ENCODE peak calls at places on chromosomes 2 and 18, in five cellular contexts. V is lower lobe of right lung, R is brain microvascular endothelial cell, Y is colonic mucosa, M is psoas muscle. K is an unnamed sample.

GRCh38 chr2:64819774-64820688 is 166.3 kb upstream of the SERTAD2 start:
- DNase-seq in V (no peak), R (no peak), Y (no peak), M (no peak), K (peak; percentile 64)

GRCh38 chr2:202339052-202339870 is 36.9 kb upstream of the BMPR2 start:
- DNase-seq in V (no peak), R (peak; percentile 59), Y (peak; percentile 33), M (no peak), K (no peak)

GRCh38 chr18:75854174-75854573 is 426.7 kb upstream of the SMIM21 start:
- DNase-seq in V (no peak), R (no peak), Y (no peak), M (no peak), K (no peak)

GRCh38 chr2:170313636-170314348 is 135.8 kb downstream of the MYO3B start:
- DNase-seq in V (no peak), R (no peak), Y (no peak), M (no peak), K (no peak)

GRCh38 chr2:67880291-67880761 is 182.5 kb downstream of the C1D start:
- DNase-seq in V (no peak), R (peak; percentile 23), Y (no peak), M (no peak), K (no peak)

GRCh38 chr2:205585451-205586045 is 96.8 kb upstream of the NRP2 start:
- DNase-seq in V (no peak), R (no peak), Y (no peak), M (no peak), K (no peak)

GRCh38 chr18:50281295-50281971 is at the start of gene MBD1:
- DNase-seq in V (peak; percentile 98), R (peak; percentile 98), Y (peak; percentile 96), M (peak; percentile 99), K (peak; percentile 99)

GRCh38 chr2:25697559-25698341 is 24.4 kb upstream of the DTNB start:
- DNase-seq in V (no peak), R (no peak), Y (no peak), M (no peak), K (no peak)

GRCh38 chr2:225889452-225889851 is 489.9 kb downstream of the NYAP2 start:
- DNase-seq in V (no peak), R (peak; percentile 61), Y (peak; percentile 30), M (no peak), K (no peak)

GRCh38 chr2:158191076-158191566 is 89.4 kb downstream of the UPP2 start:
- DNase-seq in V (no peak), R (peak; percentile 20), Y (no peak), M (no peak), K (peak; percentile 49)

GRCh38 chr2:160351978-160352377 is 141.6 kb downstream of the RBMS1 start:
- DNase-seq in V (no peak), R (peak; percentile 50), Y (no peak), M (no peak), K (no peak)

GRCh38 chr2:233122541-233122940 is 62.4 kb downstream of the INPP5D start:
- DNase-seq in V (no peak), R (no peak), Y (no peak), M (no peak), K (no peak)

GRCh38 chr2:142130111-142131015 is 453 bp downstream of the LRP1B start:
- DNase-seq in V (peak; percentile 75), R (peak; percentile 31), Y (peak; percentile 59), M (peak; percentile 65), K (no peak)

GRCh38 chr2:127085260-127085666 is 21.7 kb downstream of the BIN1 start:
- DNase-seq in V (peak; percentile 83), R (no peak), Y (no peak), M (peak; percentile 60), K (no peak)

GRCh38 chr2:17482651-17483050 is 35.6 kb downstream of the RAD51AP2 start:
- DNase-seq in V (no peak), R (peak; percentile 12), Y (no peak), M (no peak), K (no peak)

GRCh38 chr18:59308201-59309014 is 10.0 kb downstream of the CPLX4 start:
- DNase-seq in V (peak; percentile 80), R (peak; percentile 28), Y (peak; percentile 71), M (peak; percentile 84), K (peak; percentile 54)

GRCh38 chr2:85723707-85724360 is 29.7 kb downstream of the GNLY start:
- DNase-seq in V (no peak), R (no peak), Y (no peak), M (peak; percentile 8), K (no peak)

GRCh38 chr2:224145751-224146355 is 106.8 kb upstream of the SERPINE2 start:
- DNase-seq in V (no peak), R (peak; percentile 93), Y (peak; percentile 62), M (no peak), K (no peak)

GRCh38 chr2:7523557-7524210 is 606.5 kb downstream of the RNF144A start:
- DNase-seq in V (no peak), R (no peak), Y (no peak), M (no peak), K (no peak)

GRCh38 chr18:22726469-22726868 is 206.7 kb upstream of the RBBP8 start:
- DNase-seq in V (no peak), R (no peak), Y (no peak), M (no peak), K (no peak)

GRCh38 chr18:8272254-8272653 is 337.0 kb upstream of the RAB12 start:
- DNase-seq in V (no peak), R (no peak), Y (no peak), M (no peak), K (no peak)

GRCh38 chr2:24153478-24153877 is 21.4 kb upstream of the FAM228A start:
- DNase-seq in V (no peak), R (no peak), Y (no peak), M (no peak), K (no peak)

GRCh38 chr2:43051316-43051715 is 175.1 kb downstream of the ZFP36L2 start:
- DNase-seq in V (no peak), R (peak; percentile 73), Y (peak; percentile 69), M (peak; percentile 34), K (no peak)

DNA sequence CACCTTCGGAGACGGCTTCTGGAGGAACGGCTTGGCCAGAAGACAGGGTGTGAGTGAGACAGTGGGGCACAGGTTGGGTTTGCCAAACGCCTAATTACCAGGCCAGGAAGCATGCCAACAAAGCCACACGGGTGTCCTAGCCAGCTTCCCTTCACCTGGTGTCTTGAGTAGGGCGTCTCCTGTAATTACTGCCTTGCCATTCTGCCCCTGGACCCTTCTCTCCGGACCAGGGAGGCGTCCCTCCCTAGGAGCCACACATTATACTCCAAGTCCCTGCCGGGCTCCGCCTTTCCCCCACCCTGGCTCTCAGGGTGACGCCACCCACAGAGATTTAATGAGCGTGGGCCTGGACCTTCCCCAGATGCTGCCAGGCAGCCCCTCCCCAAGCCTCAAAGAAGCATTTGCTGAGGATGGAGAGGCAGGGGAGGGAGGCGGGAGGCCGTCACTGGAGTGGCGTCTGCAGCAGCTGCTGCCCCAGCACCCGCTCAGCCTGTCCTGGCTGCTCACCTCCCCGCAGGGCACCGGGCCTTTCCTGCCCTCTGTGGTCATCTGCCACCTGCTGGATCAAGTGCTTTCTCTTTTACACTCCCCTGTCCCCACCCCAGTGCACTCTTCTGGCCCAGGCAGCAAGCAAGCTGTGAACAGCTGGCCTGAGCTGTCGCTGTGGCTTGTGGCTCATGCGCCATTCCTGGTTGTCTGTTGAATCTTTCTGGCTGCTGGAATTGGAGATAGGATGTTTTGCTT is 20.7 kb downstream of the FOSL2 start:
- DNase-seq in V (no peak), R (no peak), Y (peak; percentile 65), M (peak; percentile 86), K (peak; percentile 7)
- H3K27ac ChIP-seq in V (peak overlapping the region; percentile 18), R (no peak overlapping the region), Y (peak overlapping the region; percentile 15), M (peak overlapping the region; percentile 80), K (no peak overlapping the region)

DNA sequence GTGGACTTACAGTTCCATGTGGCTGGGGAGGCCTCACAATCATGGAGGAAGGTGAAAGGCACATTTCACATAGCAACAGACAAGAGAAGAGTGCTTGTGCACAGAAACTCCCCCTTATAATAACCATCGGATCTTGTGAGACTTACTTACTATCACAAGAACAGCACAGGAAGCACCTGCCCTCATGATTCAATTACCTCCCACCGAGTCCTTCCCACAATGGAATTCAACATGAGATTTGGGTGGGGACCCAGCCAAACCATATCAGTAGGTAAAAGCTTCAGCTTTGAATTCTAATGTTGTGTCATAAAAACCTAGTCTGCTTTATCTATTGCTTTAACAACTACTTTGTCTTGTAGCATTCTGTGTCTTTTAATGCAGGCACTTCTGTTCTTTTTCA is 140.4 kb upstream of the PIK3C3 start:
- DNase-seq in V (no peak), R (peak; percentile 0), Y (no peak), M (no peak), K (no peak)
- H3K27me3 ChIP-seq in V (no peaks in the 10 kb centered on the region), R (no peaks in the 10 kb centered on the region), Y (no peaks in the 10 kb centered on the region), M (no peaks in the 10 kb centered on the region), K (no peaks in the 10 kb centered on the region)

GRCh38 chr2:231601356-231602229 is 8.9 kb downstream of the TEX44 start:
- DNase-seq in V (peak; percentile 92), R (peak; percentile 70), Y (peak; percentile 91), M (peak; percentile 91), K (peak; percentile 69)

GRCh38 chr2:231600619-231601355 is 8.1 kb downstream of the TEX44 start:
- DNase-seq in V (no peak), R (no peak), Y (no peak), M (no peak), K (no peak)

GRCh38 chr2:231593666-231594065 is 1.0 kb downstream of the TEX44 start:
- DNase-seq in V (no peak), R (no peak), Y (no peak), M (no peak), K (no peak)

GRCh38 chr2:231597014-231597611 is 4.4 kb downstream of the TEX44 start:
- DNase-seq in V (peak; percentile 62), R (no peak), Y (no peak), M (peak; percentile 88), K (no peak)

DNA sequence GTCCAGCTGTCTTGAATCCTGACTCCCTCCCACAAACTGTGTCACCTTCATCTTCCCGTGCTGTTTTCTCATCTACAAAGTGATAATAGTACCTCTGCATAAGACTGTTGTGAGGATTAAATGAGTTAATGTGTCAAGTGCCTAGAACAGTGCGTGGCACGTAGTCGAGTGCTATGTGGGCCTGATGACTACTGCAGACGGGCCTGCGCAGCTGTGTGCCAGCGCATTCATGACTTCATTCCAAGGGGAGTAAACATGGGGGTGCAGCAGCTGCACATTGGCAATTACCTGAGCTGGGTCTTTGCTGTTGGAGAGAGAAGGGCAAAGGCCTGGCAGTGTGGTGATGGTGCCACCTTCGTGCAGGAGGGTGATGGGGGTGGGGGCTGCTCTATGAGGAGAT is 5.0 kb downstream of the TEX44 start:
- DNase-seq in V (no peak), R (no peak), Y (no peak), M (peak; percentile 66), K (no peak)
- H3K27ac ChIP-seq in V (no peak overlapping the region), R (no peak overlapping the region), Y (no peak overlapping the region), M (peak overlapping the region; percentile 65), K (no peak overlapping the region)

DNA sequence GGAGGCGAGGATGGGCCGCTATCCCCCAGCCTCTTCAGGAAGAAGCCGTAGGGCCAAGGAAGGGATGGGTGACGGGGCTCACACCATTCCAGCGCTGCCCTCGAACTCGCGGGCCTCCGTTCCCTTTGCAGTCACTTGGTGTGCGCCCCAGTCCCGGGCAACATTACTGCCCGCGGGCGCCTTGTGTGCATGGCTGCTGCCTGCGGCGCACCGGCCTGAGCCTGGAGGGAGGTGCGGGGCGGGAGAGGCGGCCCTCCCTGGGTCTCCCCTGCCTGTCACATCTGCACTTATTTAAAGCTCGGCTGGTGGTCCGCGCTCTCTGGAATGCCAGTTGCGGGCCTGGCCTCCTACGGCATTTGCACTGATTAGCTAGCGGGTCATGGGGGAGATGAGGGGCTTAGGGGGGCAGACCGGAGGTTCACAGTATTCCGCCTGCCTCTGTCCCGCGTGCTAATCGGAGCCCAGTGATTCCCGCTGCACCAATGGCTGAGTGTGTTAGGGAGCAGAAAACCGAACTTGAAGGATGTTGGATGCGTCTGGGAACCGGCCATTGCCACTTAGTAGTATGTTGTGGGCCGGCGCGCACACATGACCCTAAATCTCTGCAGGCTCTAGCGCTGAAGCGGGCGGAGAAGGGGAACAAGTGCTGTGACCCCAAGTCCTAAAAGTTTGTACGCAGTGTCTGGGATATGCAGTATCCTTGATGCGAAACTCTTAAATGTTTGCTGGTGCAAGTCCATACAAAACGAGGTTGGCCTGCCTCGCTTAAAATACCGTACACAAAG is 161.1 kb upstream of the SIX2 start:
- DNase-seq in V (no peak), R (peak; percentile 28), Y (no peak), M (no peak), K (no peak)
- H3K27me3 ChIP-seq in V (peaks cover 80% of the 10 kb centered on the region), R (no peaks in the 10 kb centered on the region), Y (peaks cover 50% of the 10 kb centered on the region), M (no peaks in the 10 kb centered on the region), K (peaks cover 6% of the 10 kb centered on the region)